ENCODE peak calls at places on chromosomes 16 and 17, in four cellular contexts. U is GM12878, J is H1, I is HepG2. Y is an unnamed sample.

GRCh38 chr16:8718753-8719386 is 44.5 kb downstream of the ABAT start:
- DNase-seq in I (no peak), J (no peak), U (no peak), Y (no peak)

GRCh38 chr17:81090361-81091133 is 55.6 kb downstream of the BAIAP2 start:
- DNase-seq in J (peak), U (no peak), I (no peak), Y (peak)

GRCh38 chr17:2594657-2595085 is 1.2 kb downstream of the PAFAH1B1 start:
- DNase-seq in U (no peak), I (no peak), J (no peak), Y (no peak)

GRCh38 chr16:3503513-3503912 is 2.7 kb downstream of the CLUAP1 start:
- DNase-seq in I (no peak), U (no peak), J (no peak), Y (no peak)

GRCh38 chr17:41308251-41308917 is 725 bp downstream of the KRTAP16-1 start:
- DNase-seq in J (no peak), I (no peak), U (peak), Y (no peak)

GRCh38 chr17:13671771-13672170 is 70.0 kb upstream of the HS3ST3A1 start:
- DNase-seq in U (no peak), I (no peak), J (no peak), Y (no peak)

GRCh38 chr17:2990396-2990795 is 73.0 kb downstream of the OR1D5 start:
- DNase-seq in U (no peak), I (no peak), J (no peak), Y (no peak)

GRCh38 chr17:13428611-13429042 is 173.1 kb downstream of the HS3ST3A1 start:
- DNase-seq in U (no peak), I (no peak), J (no peak), Y (no peak)

GRCh38 chr17:45170976-45171337 is 9.3 kb downstream of the HEXIM2 start:
- DNase-seq in J (no peak), U (no peak), I (no peak), Y (no peak)

GRCh38 chr17:67260051-67260987 is 15.3 kb upstream of the HELZ start:
- DNase-seq in I (peak), U (no peak), J (no peak), Y (no peak)

GRCh38 chr17:17186051-17186450 is 20.1 kb downstream of the PLD6 start:
- DNase-seq in U (no peak), J (no peak), I (no peak), Y (no peak)

GRCh38 chr17:72618018-72618509 is 474.4 kb downstream of the SLC39A11 start:
- DNase-seq in J (no peak), I (peak), U (no peak), Y (no peak)

GRCh38 chr17:30782206-30782605 is 42.3 kb downstream of the CRLF3 start:
- DNase-seq in U (no peak), I (no peak), J (no peak), Y (no peak)

GRCh38 chr17:3727041-3727440 is 3.3 kb downstream of the HASPIN start:
- DNase-seq in J (no peak), I (no peak), U (peak), Y (no peak)

GRCh38 chr16:72198021-72198420 is 26.1 kb upstream of the PMFBP1 start:
- DNase-seq in J (no peak), I (no peak), U (no peak), Y (no peak)

GRCh38 chr17:48791128-48792032 is 25.6 kb downstream of the TTLL6 start:
- DNase-seq in J (peak), I (peak), U (peak), Y (peak)

GRCh38 chr16:29987371-29988085 is 7.9 kb downstream of the HIRIP3 start:
- DNase-seq in I (no peak), J (no peak), U (no peak), Y (no peak)

GRCh38 chr16:85303354-85303883 is 191.1 kb upstream of the CIBAR2 start:
- DNase-seq in U (no peak), J (peak), I (peak), Y (peak)

GRCh38 chr16:89341697-89342694 is 124.5 kb downstream of the ZNF778 start:
- DNase-seq in I (no peak), J (no peak), U (no peak), Y (no peak)

GRCh38 chr17:55289978-55290377 is 25.2 kb downstream of the HLF start:
- DNase-seq in U (no peak), J (no peak), I (no peak), Y (no peak)

GRCh38 chr16:57536306-57537193 is at the start of gene CCDC102A:
- DNase-seq in U (no peak), J (peak), I (no peak), Y (peak)

GRCh38 chr16:12519986-12520385 is 283.7 kb downstream of the CPPED1 start:
- DNase-seq in J (no peak), I (no peak), U (no peak), Y (no peak)

GRCh38 chr16:88306860-88307545 is 75.8 kb upstream of the ZNF469 start:
- DNase-seq in J (no peak), U (no peak), I (peak), Y (no peak)

GRCh38 chr17:55318081-55318480 is 53.3 kb downstream of the HLF start:
- DNase-seq in U (no peak), I (no peak), J (no peak), Y (no peak)

GRCh38 chr16:87173294-87173883 is 143.8 kb downstream of the C16orf95 start:
- DNase-seq in J (no peak), U (no peak), I (no peak), Y (no peak)

GRCh38 chr17:17112628-17113200 is 70.5 kb downstream of the MPRIP start:
- DNase-seq in I (no peak), J (no peak), U (no peak), Y (no peak)

GRCh38 chr16:88487124-88487432 is 34.0 kb downstream of the ZFPM1 start:
- DNase-seq in I (no peak), U (no peak), J (no peak), Y (no peak)

GRCh38 chr16:66924527-66925321 is 611 bp downstream of the RRAD start:
- DNase-seq in U (no peak), J (peak), I (no peak), Y (no peak)

GRCh38 chr16:61998460-61998859 is 37.8 kb downstream of the CDH8 start:
- DNase-seq in U (no peak), I (no peak), J (no peak), Y (no peak)

GRCh38 chr16:19595043-19595767 is 39.7 kb downstream of the VPS35L start:
- DNase-seq in I (no peak), J (no peak), U (no peak), Y (no peak)

GRCh38 chr16:57289391-57290257 is 5.2 kb upstream of the PLLP start:
- DNase-seq in J (no peak), U (no peak), I (no peak), Y (no peak)

GRCh38 chr16:72979974-72980373 is 68.0 kb downstream of the ZFHX3 start:
- DNase-seq in J (no peak), U (no peak), I (no peak), Y (no peak)

GRCh38 chr17:75638893-75639292 is 5.7 kb downstream of the SMIM5 start:
- DNase-seq in I (no peak), U (no peak), J (no peak), Y (no peak)

GRCh38 chr16:2331932-2332267 is 8.6 kb downstream of the ABCA3 start:
- DNase-seq in I (no peak), J (no peak), U (no peak), Y (no peak)

GRCh38 chr16:9885457-9885856 is 296.8 kb downstream of the GRIN2A start:
- DNase-seq in U (no peak), I (no peak), J (no peak), Y (no peak)
- TF ChIP-seq SP1 in U (no peak), I (no peak), J (no peak), Y (no peak)

GRCh38 chr16:4876646-4877297 is 29.5 kb downstream of the UBN1 start:
- DNase-seq in J (no peak), I (no peak), U (no peak), Y (no peak)

GRCh38 chr16:4877298-4877685 is 30.0 kb downstream of the UBN1 start:
- DNase-seq in U (no peak), I (no peak), J (no peak), Y (no peak)

GRCh38 chr16:4882261-4882632 is 35.0 kb downstream of the UBN1 start:
- DNase-seq in J (no peak), I (no peak), U (no peak), Y (no peak)

GRCh38 chr16:4880006-4880580 is 32.8 kb downstream of the UBN1 start:
- DNase-seq in U (no peak), I (no peak), J (no peak), Y (no peak)

DNA sequence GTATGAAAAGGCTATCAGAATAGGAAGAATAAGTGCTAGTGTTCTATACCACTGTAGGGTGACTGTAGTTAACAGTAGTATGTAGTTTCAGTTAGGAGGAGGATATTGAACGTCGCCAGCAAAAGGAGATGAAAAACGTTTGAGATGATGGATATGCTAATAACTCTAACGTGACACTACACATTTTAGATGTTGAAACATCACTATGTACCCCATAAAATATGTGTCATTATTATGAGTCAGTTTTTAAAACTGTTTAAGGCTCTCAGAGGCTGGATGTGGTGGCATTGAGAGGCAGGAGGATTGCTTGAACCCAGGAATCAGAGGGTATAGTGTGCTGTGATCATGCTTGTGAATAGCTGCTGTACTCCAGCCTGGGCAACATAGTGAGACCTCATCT is 31.8 kb downstream of the UBN1 start:
- DNase-seq in J (no peak), I (no peak), U (no peak), Y (no peak)
- TF ChIP-seq SUZ12 in J (no peak), I (no peak), U (no peak), Y (no peak)

GRCh38 chr17:28574536-28574935 is 2.2 kb downstream of the ALDOC start:
- DNase-seq in U (no peak), I (no peak), J (no peak), Y (no peak)
- TF ChIP-seq SP1 in U (no peak), I (no peak), J (no peak), Y (no peak)

GRCh38 chr16:78957328-78958100 is 643.0 kb downstream of the MAF start:
- DNase-seq in J (no peak), U (no peak), I (no peak), Y (no peak)
- TF ChIP-seq SUZ12 in J (no peak), U (no peak), I (no peak), Y (no peak)

DNA sequence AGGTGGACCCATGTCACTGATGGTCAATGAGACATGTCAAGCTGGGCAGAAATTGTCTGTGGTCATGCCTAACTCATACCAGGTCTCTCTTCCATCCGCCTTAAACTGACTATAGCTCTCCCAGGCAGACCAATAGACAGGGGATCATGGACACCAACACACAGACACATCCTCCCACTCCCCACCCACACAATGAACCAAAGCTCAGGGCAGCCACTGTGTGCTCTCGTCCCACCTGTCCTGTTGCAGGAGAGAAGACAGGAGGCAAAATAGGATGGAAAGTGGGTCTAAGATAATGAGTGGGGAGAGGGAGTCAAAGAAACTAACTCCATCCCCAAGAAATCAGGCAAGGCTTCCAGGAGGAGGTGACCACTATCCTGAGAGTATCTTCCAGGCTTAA is 3.2 kb downstream of the PYY start:
- DNase-seq in I (no peak), U (no peak), J (no peak), Y (no peak)
- TF ChIP-seq SP1 in I (no peak), U (no peak), J (no peak), Y (no peak)

GRCh38 chr16:77327717-77328116 is 107.1 kb downstream of the ADAMTS18 start:
- DNase-seq in I (no peak), J (no peak), U (no peak), Y (no peak)
- TF ChIP-seq SUZ12 in I (no peak), J (no peak), U (no peak), Y (no peak)

GRCh38 chr17:9226794-9227135 is 205.5 kb downstream of the NTN1 start:
- DNase-seq in I (no peak), U (no peak), J (peak), Y (no peak)

GRCh38 chr17:9226130-9226793 is 205.0 kb downstream of the NTN1 start:
- DNase-seq in I (no peak), U (no peak), J (no peak), Y (no peak)

GRCh38 chr17:9224485-9224884 is 203.2 kb downstream of the NTN1 start:
- DNase-seq in I (no peak), U (no peak), J (no peak), Y (no peak)

GRCh38 chr17:9223531-9223930 is 202.2 kb downstream of the NTN1 start:
- DNase-seq in I (no peak), U (no peak), J (no peak), Y (no peak)

GRCh38 chr17:9225305-9226101 is 204.2 kb downstream of the NTN1 start:
- DNase-seq in J (peak), I (no peak), U (no peak), Y (no peak)
- TF ChIP-seq SP1 in J (no peak), I (no peak), U (no peak), Y (no peak)